ENCODE peak calls at places on chromosome 7, in four cellular contexts. One of them, this sample, is unnamed.

GRCh38 chr7:33720139-33720538 is 185.2 kb upstream of the BMPER start:
- DNase-seq in HEK293T: no peak
- DNase-seq in K562: no peak
- DNase-seq in HepG2: no peak
- DNase-seq in this sample: no peak

GRCh38 chr7:44247868-44248651 is 47.3 kb downstream of the YKT6 start:
- DNase-seq in HEK293T: no peak
- DNase-seq in K562: no peak
- DNase-seq in HepG2: no peak
- DNase-seq in this sample: no peak

GRCh38 chr7:76048668-76048988 is 722 bp downstream of the MDH2 start:
- DNase-seq in HEK293T: peak; percentile 33
- DNase-seq in K562: no peak
- DNase-seq in HepG2: no peak
- DNase-seq in this sample: no peak

GRCh38 chr7:139232893-139233292 is 1.9 kb downstream of the UBN2 start:
- DNase-seq in HEK293T: no peak
- DNase-seq in K562: no peak
- DNase-seq in HepG2: no peak
- DNase-seq in this sample: no peak

GRCh38 chr7:104207348-104207730 is 474 bp downstream of the ORC5 start:
- DNase-seq in HEK293T: peak; percentile 6
- DNase-seq in K562: no peak
- DNase-seq in HepG2: peak; percentile 13
- DNase-seq in this sample: no peak

GRCh38 chr7:129433823-129434171 is 435 bp upstream of the STRIP2 start:
- DNase-seq in HEK293T: no peak
- DNase-seq in K562: no peak
- DNase-seq in HepG2: peak; percentile 65
- DNase-seq in this sample: no peak

GRCh38 chr7:18535811-18536413 is 40.4 kb downstream of the HDAC9 start:
- DNase-seq in HEK293T: no peak
- DNase-seq in K562: no peak
- DNase-seq in HepG2: no peak
- DNase-seq in this sample: no peak

GRCh38 chr7:128837521-128837921 is 7.3 kb downstream of the FLNC start:
- DNase-seq in HEK293T: no peak
- DNase-seq in K562: no peak
- DNase-seq in HepG2: no peak
- DNase-seq in this sample: no peak

GRCh38 chr7:90973146-90973545 is 291.1 kb upstream of the FZD1 start:
- DNase-seq in HEK293T: no peak
- DNase-seq in K562: no peak
- DNase-seq in HepG2: no peak
- DNase-seq in this sample: no peak

GRCh38 chr7:135493362-135493761 is 16.5 kb downstream of the CNOT4 start:
- DNase-seq in HEK293T: no peak
- DNase-seq in K562: no peak
- DNase-seq in HepG2: peak; percentile 37
- DNase-seq in this sample: no peak

GRCh38 chr7:2863461-2864066 is 19.5 kb upstream of the GNA12 start:
- DNase-seq in HEK293T: no peak
- DNase-seq in K562: peak; percentile 46
- DNase-seq in HepG2: peak; percentile 89
- DNase-seq in this sample: peak; percentile 84

GRCh38 chr7:19111474-19112143 is 5.8 kb downstream of the TWIST1 start:
- DNase-seq in HEK293T: no peak
- DNase-seq in K562: no peak
- DNase-seq in HepG2: no peak
- DNase-seq in this sample: no peak

GRCh38 chr7:148940702-148941597 is 56.9 kb upstream of the EZH2 start:
- DNase-seq in HEK293T: peak; percentile 76
- DNase-seq in K562: peak; percentile 83
- DNase-seq in HepG2: peak; percentile 72
- DNase-seq in this sample: peak; percentile 49

GRCh38 chr7:51021906-51022570 is 239.3 kb upstream of the GRB10 start:
- DNase-seq in HEK293T: no peak
- DNase-seq in K562: no peak
- DNase-seq in HepG2: no peak
- DNase-seq in this sample: no peak

GRCh38 chr7:31776616-31777015 is 89.6 kb downstream of the PPP1R17 start:
- DNase-seq in HEK293T: no peak
- DNase-seq in K562: no peak
- DNase-seq in HepG2: no peak
- DNase-seq in this sample: no peak

GRCh38 chr7:98754041-98754479 is 115.8 kb downstream of the TMEM130 start:
- DNase-seq in HEK293T: no peak
- DNase-seq in K562: no peak
- DNase-seq in HepG2: no peak
- DNase-seq in this sample: no peak

GRCh38 chr7:7581531-7582179 is 15.0 kb downstream of the MIOS start:
- DNase-seq in HEK293T: no peak
- DNase-seq in K562: no peak
- DNase-seq in HepG2: no peak
- DNase-seq in this sample: no peak

GRCh38 chr7:115805458-115805857 is 225.1 kb downstream of the TFEC start:
- DNase-seq in HEK293T: no peak
- DNase-seq in K562: no peak
- DNase-seq in HepG2: no peak
- DNase-seq in this sample: no peak
- TF ChIP-seq FOXK2 in HEK293T: no peak
- TF ChIP-seq FOXK2 in K562: no peak
- TF ChIP-seq FOXK2 in HepG2: no peak
- TF ChIP-seq FOXK2 in this sample: no peak

GRCh38 chr7:155214328-155214986 is 83.2 kb upstream of the INSIG1 start:
- DNase-seq in HEK293T: no peak
- DNase-seq in K562: no peak
- DNase-seq in HepG2: no peak
- DNase-seq in this sample: no peak
- TF ChIP-seq FOXK2 in HEK293T: no peak
- TF ChIP-seq FOXK2 in K562: peak; percentile 31
- TF ChIP-seq FOXK2 in HepG2: no peak
- TF ChIP-seq FOXK2 in this sample: no peak

GRCh38 chr7:5776894-5777645 is 4.4 kb downstream of the RNF216 start:
- DNase-seq in HEK293T: no peak
- DNase-seq in K562: no peak
- DNase-seq in HepG2: no peak
- DNase-seq in this sample: no peak
- TF ChIP-seq FOXK2 in HEK293T: no peak
- TF ChIP-seq FOXK2 in K562: no peak
- TF ChIP-seq FOXK2 in HepG2: no peak
- TF ChIP-seq FOXK2 in this sample: no peak

DNA sequence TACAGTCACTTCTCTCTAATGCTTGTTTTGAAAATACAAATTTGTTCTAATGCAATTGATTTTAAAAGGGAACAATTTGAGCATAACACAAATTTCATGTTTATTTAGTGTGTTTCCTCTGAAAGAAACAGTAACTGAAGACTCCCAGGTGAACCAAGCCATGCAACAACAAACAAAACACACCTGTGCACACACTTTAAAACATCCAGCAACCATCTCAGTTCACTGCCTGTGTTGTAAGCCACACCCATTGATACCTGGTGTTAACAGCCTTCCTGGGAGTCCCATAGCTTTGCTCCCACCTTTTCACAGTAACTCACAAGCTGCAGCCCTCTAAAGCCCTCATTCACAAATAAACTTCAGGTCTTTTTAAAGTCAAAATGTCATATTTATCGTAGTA is 89.3 kb downstream of the DOCK4 start:
- DNase-seq in HEK293T: no peak
- DNase-seq in K562: no peak
- DNase-seq in HepG2: no peak
- DNase-seq in this sample: no peak
- TF ChIP-seq FOXK2 in HEK293T: no peak
- TF ChIP-seq FOXK2 in K562: no peak
- TF ChIP-seq FOXK2 in HepG2: no peak
- TF ChIP-seq FOXK2 in this sample: no peak

DNA sequence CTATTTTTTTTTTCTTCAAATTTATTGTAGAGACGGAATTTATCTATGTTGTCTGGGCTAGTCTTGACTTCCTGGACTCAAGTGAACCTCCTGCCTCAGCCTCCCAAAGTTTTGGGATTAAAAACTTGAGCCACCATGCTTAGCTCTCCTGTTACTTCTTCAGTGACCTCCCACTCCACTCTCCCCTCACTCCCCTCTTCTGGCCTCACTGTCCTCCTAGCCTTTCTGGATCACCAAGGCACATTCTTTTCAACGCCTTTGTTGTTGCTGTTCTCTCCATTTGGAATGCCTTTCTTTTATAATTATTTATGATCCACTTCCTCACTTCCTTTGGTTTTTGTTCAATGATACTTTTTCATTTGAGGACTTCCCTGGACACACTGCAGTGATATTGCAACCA is 17.9 kb downstream of the PTPRZ1 start:
- DNase-seq in HEK293T: no peak
- DNase-seq in K562: no peak
- DNase-seq in HepG2: no peak
- DNase-seq in this sample: no peak
- TF ChIP-seq FOXK2 in HEK293T: no peak
- TF ChIP-seq FOXK2 in K562: no peak
- TF ChIP-seq FOXK2 in HepG2: no peak
- TF ChIP-seq FOXK2 in this sample: no peak

GRCh38 chr7:64183126-64183742 is 23.8 kb upstream of the ZNF735 start:
- DNase-seq in HEK293T: peak; percentile 25
- DNase-seq in K562: peak; percentile 40
- DNase-seq in HepG2: no peak
- DNase-seq in this sample: no peak
- TF ChIP-seq FOXK2 in HEK293T: no peak
- TF ChIP-seq FOXK2 in K562: no peak
- TF ChIP-seq FOXK2 in HepG2: no peak
- TF ChIP-seq FOXK2 in this sample: no peak

GRCh38 chr7:23242321-23242720 is 4.3 kb upstream of the GPNMB start:
- DNase-seq in HEK293T: no peak
- DNase-seq in K562: no peak
- DNase-seq in HepG2: no peak
- DNase-seq in this sample: no peak
- TF ChIP-seq FOXK2 in HEK293T: no peak
- TF ChIP-seq FOXK2 in K562: no peak
- TF ChIP-seq FOXK2 in HepG2: no peak
- TF ChIP-seq FOXK2 in this sample: no peak

GRCh38 chr7:34750209-34750608 is 92.2 kb downstream of the NPSR1 start:
- DNase-seq in HEK293T: no peak
- DNase-seq in K562: no peak
- DNase-seq in HepG2: no peak
- DNase-seq in this sample: no peak

GRCh38 chr7:34747176-34747781 is 89.3 kb downstream of the NPSR1 start:
- DNase-seq in HEK293T: no peak
- DNase-seq in K562: no peak
- DNase-seq in HepG2: no peak
- DNase-seq in this sample: no peak

GRCh38 chr7:34747842-34748241 is 89.8 kb downstream of the NPSR1 start:
- DNase-seq in HEK293T: no peak
- DNase-seq in K562: no peak
- DNase-seq in HepG2: no peak
- DNase-seq in this sample: no peak

GRCh38 chr7:34750636-34751035 is 92.6 kb downstream of the NPSR1 start:
- DNase-seq in HEK293T: no peak
- DNase-seq in K562: no peak
- DNase-seq in HepG2: no peak
- DNase-seq in this sample: no peak

GRCh38 chr7:34748244-34749039 is 90.4 kb downstream of the NPSR1 start:
- DNase-seq in HEK293T: no peak
- DNase-seq in K562: no peak
- DNase-seq in HepG2: peak; percentile 99
- DNase-seq in this sample: no peak
- TF ChIP-seq FOXK2 in HEK293T: no peak
- TF ChIP-seq FOXK2 in K562: no peak
- TF ChIP-seq FOXK2 in HepG2: no peak
- TF ChIP-seq FOXK2 in this sample: no peak

GRCh38 chr7:157850481-157851444 is 514.0 kb downstream of the DNAJB6 start:
- DNase-seq in HEK293T: no peak
- DNase-seq in K562: no peak
- DNase-seq in HepG2: no peak
- DNase-seq in this sample: no peak
- TF ChIP-seq FOXK2 in HEK293T: no peak
- TF ChIP-seq FOXK2 in K562: no peak
- TF ChIP-seq FOXK2 in HepG2: no peak
- TF ChIP-seq FOXK2 in this sample: no peak